ENCODE peak calls at places on chromosomes 3 and 15, in five cellular contexts. One of them, this sample, is unnamed.

GRCh38 chr3:62605413-62606068 is 232.2 kb upstream of the FEZF2 start:
- DNase-seq in K562: no peak
- DNase-seq in MM.1S: no peak
- DNase-seq in mesenchymal stem cell: no peak
- DNase-seq in HCT116: no peak
- DNase-seq in this sample: no peak

GRCh38 chr3:98855811-98856400 is 45.6 kb downstream of the DCBLD2 start:
- DNase-seq in HCT116: no peak
- DNase-seq in mesenchymal stem cell: peak; percentile 25
- DNase-seq in K562: no peak
- DNase-seq in MM.1S: no peak
- DNase-seq in this sample: peak; percentile 62

GRCh38 chr3:40097507-40098117 is 211.9 kb upstream of the EIF1B start:
- DNase-seq in HCT116: no peak
- DNase-seq in MM.1S: no peak
- DNase-seq in K562: no peak
- DNase-seq in mesenchymal stem cell: no peak
- DNase-seq in this sample: no peak

GRCh38 chr15:99131441-99132023 is 26.7 kb downstream of the SYNM start:
- DNase-seq in mesenchymal stem cell: no peak
- DNase-seq in HCT116: no peak
- DNase-seq in MM.1S: no peak
- DNase-seq in K562: no peak
- DNase-seq in this sample: no peak

GRCh38 chr15:20341901-20342605 is 199.5 kb downstream of the GOLGA6L6 start:
- DNase-seq in K562: peak; percentile 11
- DNase-seq in mesenchymal stem cell: no peak
- DNase-seq in HCT116: no peak
- DNase-seq in MM.1S: peak; percentile 6
- DNase-seq in this sample: no peak

GRCh38 chr3:4835616-4836043 is 143.6 kb upstream of the BHLHE40 start:
- DNase-seq in K562: no peak
- DNase-seq in HCT116: no peak
- DNase-seq in MM.1S: no peak
- DNase-seq in mesenchymal stem cell: no peak
- DNase-seq in this sample: no peak

GRCh38 chr15:43762824-43763223 is 13.9 kb downstream of the ELL3 start:
- DNase-seq in HCT116: no peak
- DNase-seq in K562: no peak
- DNase-seq in MM.1S: no peak
- DNase-seq in mesenchymal stem cell: peak; percentile 85
- DNase-seq in this sample: no peak

GRCh38 chr15:39786444-39787056 is 3.9 kb upstream of the FSIP1 start:
- DNase-seq in HCT116: peak; percentile 22
- DNase-seq in MM.1S: peak; percentile 63
- DNase-seq in mesenchymal stem cell: peak; percentile 73
- DNase-seq in K562: no peak
- DNase-seq in this sample: peak; percentile 64

GRCh38 chr3:64445318-64446300 is 220.3 kb upstream of the PRICKLE2 start:
- DNase-seq in HCT116: no peak
- DNase-seq in MM.1S: no peak
- DNase-seq in K562: no peak
- DNase-seq in mesenchymal stem cell: peak; percentile 64
- DNase-seq in this sample: no peak

GRCh38 chr15:40115670-40116093 is 7.0 kb upstream of the BMF start:
- DNase-seq in K562: no peak
- DNase-seq in HCT116: no peak
- DNase-seq in MM.1S: peak; percentile 89
- DNase-seq in mesenchymal stem cell: no peak
- DNase-seq in this sample: no peak

GRCh38 chr15:48954538-48954937 is 9.2 kb downstream of the SHC4 start:
- DNase-seq in MM.1S: no peak
- DNase-seq in mesenchymal stem cell: no peak
- DNase-seq in HCT116: no peak
- DNase-seq in K562: no peak
- DNase-seq in this sample: no peak

GRCh38 chr3:29291262-29291981 is 10.6 kb downstream of the RBMS3 start:
- DNase-seq in K562: no peak
- DNase-seq in HCT116: no peak
- DNase-seq in MM.1S: no peak
- DNase-seq in mesenchymal stem cell: no peak
- DNase-seq in this sample: no peak

GRCh38 chr3:66039590-66039887 is 821 bp upstream of the MAGI1 start:
- DNase-seq in HCT116: no peak
- DNase-seq in K562: peak; percentile 16
- DNase-seq in mesenchymal stem cell: peak; percentile 45
- DNase-seq in MM.1S: no peak
- DNase-seq in this sample: no peak

GRCh38 chr3:114092151-114093000 is 35.8 kb downstream of the QTRT2 start:
- DNase-seq in K562: no peak
- DNase-seq in MM.1S: no peak
- DNase-seq in mesenchymal stem cell: no peak
- DNase-seq in HCT116: no peak
- DNase-seq in this sample: no peak

GRCh38 chr3:12974819-12975218 is 98.4 kb downstream of the IQSEC1 start:
- DNase-seq in MM.1S: no peak
- DNase-seq in K562: no peak
- DNase-seq in HCT116: no peak
- DNase-seq in mesenchymal stem cell: no peak
- DNase-seq in this sample: no peak

GRCh38 chr3:12974316-12974715 is 98.9 kb downstream of the IQSEC1 start:
- DNase-seq in MM.1S: no peak
- DNase-seq in HCT116: no peak
- DNase-seq in K562: no peak
- DNase-seq in mesenchymal stem cell: no peak
- DNase-seq in this sample: no peak

GRCh38 chr3:12973827-12974226 is 99.4 kb downstream of the IQSEC1 start:
- DNase-seq in mesenchymal stem cell: no peak
- DNase-seq in K562: no peak
- DNase-seq in MM.1S: peak; percentile 27
- DNase-seq in HCT116: no peak
- DNase-seq in this sample: no peak

GRCh38 chr3:12977117-12977808 is 96.0 kb downstream of the IQSEC1 start:
- DNase-seq in MM.1S: no peak
- DNase-seq in K562: no peak
- DNase-seq in HCT116: no peak
- DNase-seq in mesenchymal stem cell: no peak
- DNase-seq in this sample: no peak

DNA sequence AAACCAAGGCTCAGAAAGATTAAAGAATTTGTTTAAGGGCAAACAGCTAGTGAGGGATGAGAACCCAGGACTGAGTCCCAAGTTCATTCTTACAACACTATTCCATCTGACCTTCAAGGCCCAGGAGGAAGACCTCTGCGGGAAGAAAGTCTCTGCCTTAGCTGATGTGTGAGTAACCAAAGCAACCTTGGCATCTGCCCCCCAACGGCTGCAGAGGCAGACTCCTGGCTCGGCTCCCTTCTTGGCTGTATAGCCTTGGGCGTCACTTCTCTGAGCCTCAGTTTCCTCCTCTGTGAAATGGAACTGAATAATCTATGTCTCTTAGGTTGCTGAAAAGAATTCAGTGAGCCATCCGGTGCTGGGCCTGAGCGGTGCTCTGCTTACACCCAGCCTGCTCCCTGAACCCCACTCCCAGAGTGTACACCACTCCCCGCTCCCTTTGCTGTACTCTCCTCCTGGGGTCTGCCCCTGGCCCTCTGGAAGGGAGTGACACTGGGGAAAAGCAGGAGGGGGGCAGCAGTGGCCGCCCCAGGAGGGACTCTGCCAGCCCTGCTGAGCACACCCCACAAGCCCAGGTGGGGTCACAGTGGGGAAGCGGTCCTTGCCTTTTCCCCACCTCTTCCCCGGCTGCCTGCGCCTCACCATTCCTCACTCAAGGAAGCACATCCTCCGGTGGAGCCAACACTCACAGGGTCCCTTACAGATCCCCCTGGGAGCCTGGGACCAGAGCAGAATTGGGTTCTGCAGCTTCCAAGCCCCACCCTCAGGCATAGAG is 97.3 kb downstream of the IQSEC1 start:
- DNase-seq in K562: no peak
- DNase-seq in HCT116: no peak
- DNase-seq in mesenchymal stem cell: no peak
- DNase-seq in MM.1S: no peak
- DNase-seq in this sample: no peak
- H3K4me3 ChIP-seq in K562: no peak overlapping the region
- H3K4me3 ChIP-seq in HCT116: no peak overlapping the region
- H3K4me3 ChIP-seq in mesenchymal stem cell: no peak overlapping the region
- H3K4me3 ChIP-seq in MM.1S: no peak overlapping the region
- H3K4me3 ChIP-seq in this sample: no peak overlapping the region

GRCh38 chr3:123694377-123695147 is 109.7 kb upstream of the HACD2 start:
- DNase-seq in K562: no peak
- DNase-seq in MM.1S: no peak
- DNase-seq in mesenchymal stem cell: peak; percentile 80
- DNase-seq in HCT116: no peak
- DNase-seq in this sample: no peak
- H3K9ac ChIP-seq in K562: no peak overlapping the region
- H3K9ac ChIP-seq in MM.1S: no peak overlapping the region
- H3K9ac ChIP-seq in mesenchymal stem cell: peak overlapping the region; percentile 40
- H3K9ac ChIP-seq in HCT116: no peak overlapping the region
- H3K9ac ChIP-seq in this sample: no peak overlapping the region

DNA sequence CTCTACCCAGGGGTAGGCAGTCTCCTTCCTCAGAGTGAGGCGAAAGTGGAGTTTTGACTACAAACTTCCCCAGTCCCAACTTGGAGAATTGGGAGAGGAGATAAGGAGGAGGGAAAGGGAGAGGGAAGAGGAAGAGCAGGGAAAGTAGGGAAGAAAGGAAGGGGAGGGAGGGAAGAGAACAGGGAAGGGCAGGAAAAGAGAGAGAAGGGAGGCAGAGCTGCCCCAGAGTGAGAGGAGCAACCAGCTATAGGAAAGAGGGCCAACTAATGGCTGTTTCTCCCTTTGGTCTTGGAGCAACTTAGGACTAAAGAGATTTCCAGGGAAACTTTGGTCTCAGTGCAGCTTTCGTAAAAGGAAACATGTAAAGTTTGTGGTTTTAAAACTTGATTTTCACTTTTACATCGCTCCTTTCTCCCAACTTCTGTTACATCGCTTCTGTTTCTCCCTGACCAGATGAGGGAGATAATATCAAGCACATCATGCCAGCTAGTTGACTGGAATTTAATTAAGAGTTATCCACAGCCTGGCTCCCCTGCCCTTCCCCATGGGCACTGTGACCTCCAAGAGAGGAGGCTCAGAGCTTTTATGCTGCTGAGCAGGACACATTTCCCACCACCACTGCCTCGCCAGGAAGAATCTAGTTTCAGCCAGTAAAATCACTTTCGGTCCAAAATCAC is 1.4 kb downstream of the CA12 start:
- DNase-seq in MM.1S: no peak
- DNase-seq in K562: no peak
- DNase-seq in HCT116: no peak
- DNase-seq in mesenchymal stem cell: no peak
- DNase-seq in this sample: no peak
- H3K4me3 ChIP-seq in MM.1S: no peak overlapping the region
- H3K4me3 ChIP-seq in K562: no peak overlapping the region
- H3K4me3 ChIP-seq in HCT116: no peak overlapping the region
- H3K4me3 ChIP-seq in mesenchymal stem cell: peak overlapping the region; percentile 89
- H3K4me3 ChIP-seq in this sample: no peak overlapping the region

DNA sequence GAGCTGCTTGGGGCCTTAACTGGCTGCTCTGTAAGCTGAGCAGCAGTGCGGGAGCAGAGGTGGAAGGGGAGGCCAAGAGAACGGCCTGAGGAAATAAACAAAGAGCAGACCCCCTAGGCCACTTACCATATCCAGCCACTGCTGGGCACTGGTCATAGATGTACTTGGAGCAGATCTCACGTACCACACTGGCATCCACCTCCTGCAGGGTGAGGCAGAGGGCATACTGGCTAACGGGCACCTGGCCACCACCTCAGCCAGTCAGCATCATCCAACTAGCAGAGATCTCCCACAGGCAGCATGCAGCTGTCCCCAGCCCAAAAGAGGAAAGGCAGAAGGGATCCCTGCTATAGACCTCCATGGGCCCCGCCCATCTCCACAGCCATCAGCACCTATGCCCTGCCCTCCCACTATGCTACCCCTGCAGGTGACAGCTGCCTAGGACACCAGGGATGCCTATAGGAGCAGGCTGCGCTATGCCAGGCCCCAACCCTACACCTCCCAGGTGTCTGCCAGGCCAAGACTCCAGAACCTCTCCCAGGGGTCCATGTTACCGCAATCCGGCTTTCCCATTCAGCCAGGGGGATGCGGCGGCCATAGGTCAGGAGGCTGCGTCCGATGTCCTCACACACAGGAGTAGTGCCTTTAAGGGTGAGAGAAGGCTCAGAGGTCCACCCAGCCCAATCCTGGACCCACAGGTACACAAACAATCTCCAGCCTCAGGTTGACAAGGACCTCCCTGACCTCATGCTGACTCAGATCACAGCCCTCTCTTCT is 4.6 kb upstream of the COL7A1 start:
- DNase-seq in mesenchymal stem cell: no peak
- DNase-seq in HCT116: no peak
- DNase-seq in K562: no peak
- DNase-seq in MM.1S: no peak
- DNase-seq in this sample: no peak
- H3K9ac ChIP-seq in mesenchymal stem cell: peak overlapping the region; percentile 65
- H3K9ac ChIP-seq in HCT116: no peak overlapping the region
- H3K9ac ChIP-seq in K562: no peak overlapping the region
- H3K9ac ChIP-seq in MM.1S: no peak overlapping the region
- H3K9ac ChIP-seq in this sample: no peak overlapping the region